ENCODE peak calls at places on chromosomes 1 and 21, in six cellular contexts. One of them, this sample, is unnamed.

GRCh38 chr1:205255941-205256780 is 28.4 kb downstream of the TMCC2 start:
- DNase-seq in tibial nerve: peak; percentile 98
- DNase-seq in SK-N-SH: peak; percentile 90
- DNase-seq in cardiac muscle cell: peak; percentile 93
- DNase-seq in esophagus squamous epithelium: peak; percentile 38
- DNase-seq in small intestine: peak; percentile 89
- DNase-seq in this sample: peak; percentile 63

GRCh38 chr1:57440096-57440495 is 16.2 kb upstream of the DAB1 start:
- DNase-seq in tibial nerve: no peak
- DNase-seq in SK-N-SH: peak; percentile 27
- DNase-seq in cardiac muscle cell: no peak
- DNase-seq in esophagus squamous epithelium: no peak
- DNase-seq in small intestine: no peak
- DNase-seq in this sample: no peak

GRCh38 chr1:57188169-57188568 is 222.4 kb upstream of the C8B start:
- DNase-seq in tibial nerve: no peak
- DNase-seq in SK-N-SH: no peak
- DNase-seq in cardiac muscle cell: no peak
- DNase-seq in esophagus squamous epithelium: no peak
- DNase-seq in small intestine: no peak
- DNase-seq in this sample: no peak

GRCh38 chr1:88595355-88595754 is 88.7 kb upstream of the PKN2 start:
- DNase-seq in tibial nerve: no peak
- DNase-seq in SK-N-SH: no peak
- DNase-seq in cardiac muscle cell: no peak
- DNase-seq in esophagus squamous epithelium: no peak
- DNase-seq in small intestine: peak; percentile 32
- DNase-seq in this sample: no peak

GRCh38 chr1:99707535-99708142 is 58.8 kb downstream of the FRRS1 start:
- DNase-seq in tibial nerve: peak; percentile 95
- DNase-seq in SK-N-SH: peak; percentile 60
- DNase-seq in cardiac muscle cell: peak; percentile 81
- DNase-seq in esophagus squamous epithelium: no peak
- DNase-seq in small intestine: peak; percentile 58
- DNase-seq in this sample: peak; percentile 17

GRCh38 chr1:200221614-200222282 is 188.1 kb downstream of the ZNF281 start:
- DNase-seq in tibial nerve: no peak
- DNase-seq in SK-N-SH: no peak
- DNase-seq in cardiac muscle cell: no peak
- DNase-seq in esophagus squamous epithelium: no peak
- DNase-seq in small intestine: no peak
- DNase-seq in this sample: no peak

GRCh38 chr1:93738075-93738622 is 56.5 kb upstream of the BCAR3 start:
- DNase-seq in tibial nerve: no peak
- DNase-seq in SK-N-SH: no peak
- DNase-seq in cardiac muscle cell: no peak
- DNase-seq in esophagus squamous epithelium: no peak
- DNase-seq in small intestine: no peak
- DNase-seq in this sample: no peak

GRCh38 chr21:33825898-33826297 is 89.7 kb downstream of the ATP5PO start:
- DNase-seq in tibial nerve: peak; percentile 43
- DNase-seq in SK-N-SH: no peak
- DNase-seq in cardiac muscle cell: no peak
- DNase-seq in esophagus squamous epithelium: no peak
- DNase-seq in small intestine: no peak
- DNase-seq in this sample: no peak

GRCh38 chr1:151841141-151841540 is 1.5 kb upstream of the C2CD4D start:
- DNase-seq in tibial nerve: no peak
- DNase-seq in SK-N-SH: no peak
- DNase-seq in cardiac muscle cell: no peak
- DNase-seq in esophagus squamous epithelium: no peak
- DNase-seq in small intestine: no peak
- DNase-seq in this sample: no peak

GRCh38 chr1:4984841-4985240 is 330.4 kb downstream of the AJAP1 start:
- DNase-seq in tibial nerve: no peak
- DNase-seq in SK-N-SH: no peak
- DNase-seq in cardiac muscle cell: no peak
- DNase-seq in esophagus squamous epithelium: no peak
- DNase-seq in small intestine: no peak
- DNase-seq in this sample: no peak

GRCh38 chr1:172497230-172497629 is 35.7 kb upstream of the SUCO start:
- DNase-seq in tibial nerve: no peak
- DNase-seq in SK-N-SH: peak; percentile 32
- DNase-seq in cardiac muscle cell: peak; percentile 74
- DNase-seq in esophagus squamous epithelium: no peak
- DNase-seq in small intestine: no peak
- DNase-seq in this sample: no peak

GRCh38 chr1:24126672-24127023 is 14.7 kb upstream of the MYOM3 start:
- DNase-seq in tibial nerve: no peak
- DNase-seq in SK-N-SH: no peak
- DNase-seq in cardiac muscle cell: no peak
- DNase-seq in esophagus squamous epithelium: no peak
- DNase-seq in small intestine: no peak
- DNase-seq in this sample: no peak

GRCh38 chr1:213661346-213661745 is 326.4 kb upstream of the PROX1 start:
- DNase-seq in tibial nerve: no peak
- DNase-seq in SK-N-SH: no peak
- DNase-seq in cardiac muscle cell: no peak
- DNase-seq in esophagus squamous epithelium: no peak
- DNase-seq in small intestine: no peak
- DNase-seq in this sample: no peak

GRCh38 chr1:204319462-204319861 is 40.3 kb downstream of the PLEKHA6 start:
- DNase-seq in tibial nerve: no peak
- DNase-seq in SK-N-SH: no peak
- DNase-seq in cardiac muscle cell: no peak
- DNase-seq in esophagus squamous epithelium: no peak
- DNase-seq in small intestine: no peak
- DNase-seq in this sample: no peak

GRCh38 chr1:55369474-55369873 is 154.3 kb upstream of the USP24 start:
- DNase-seq in tibial nerve: no peak
- DNase-seq in SK-N-SH: no peak
- DNase-seq in cardiac muscle cell: no peak
- DNase-seq in esophagus squamous epithelium: no peak
- DNase-seq in small intestine: no peak
- DNase-seq in this sample: no peak

GRCh38 chr1:25765910-25766645 is 33.9 kb upstream of the SELENON start:
- DNase-seq in tibial nerve: no peak
- DNase-seq in SK-N-SH: peak; percentile 64
- DNase-seq in cardiac muscle cell: no peak
- DNase-seq in esophagus squamous epithelium: no peak
- DNase-seq in small intestine: no peak
- DNase-seq in this sample: no peak

GRCh38 chr1:89523597-89524368 is 846 bp upstream of the LRRC8B start:
- DNase-seq in tibial nerve: no peak
- DNase-seq in SK-N-SH: peak; percentile 74
- DNase-seq in cardiac muscle cell: no peak
- DNase-seq in esophagus squamous epithelium: no peak
- DNase-seq in small intestine: peak; percentile 70
- DNase-seq in this sample: peak; percentile 31

GRCh38 chr1:56153276-56153675 is 426.1 kb downstream of the PLPP3 start:
- DNase-seq in tibial nerve: no peak
- DNase-seq in SK-N-SH: no peak
- DNase-seq in cardiac muscle cell: no peak
- DNase-seq in esophagus squamous epithelium: no peak
- DNase-seq in small intestine: no peak
- DNase-seq in this sample: no peak

GRCh38 chr1:208808301-208808700 is 564.1 kb upstream of the PLXNA2 start:
- DNase-seq in tibial nerve: no peak
- DNase-seq in SK-N-SH: no peak
- DNase-seq in cardiac muscle cell: no peak
- DNase-seq in esophagus squamous epithelium: no peak
- DNase-seq in small intestine: no peak
- DNase-seq in this sample: no peak

GRCh38 chr1:164763098-164763497 is 204.1 kb downstream of the PBX1 start:
- DNase-seq in tibial nerve: no peak
- DNase-seq in SK-N-SH: no peak
- DNase-seq in cardiac muscle cell: no peak
- DNase-seq in esophagus squamous epithelium: no peak
- DNase-seq in small intestine: no peak
- DNase-seq in this sample: no peak

GRCh38 chr1:164767257-164768044 is 208.5 kb downstream of the PBX1 start:
- DNase-seq in tibial nerve: no peak
- DNase-seq in SK-N-SH: no peak
- DNase-seq in cardiac muscle cell: no peak
- DNase-seq in esophagus squamous epithelium: no peak
- DNase-seq in small intestine: no peak
- DNase-seq in this sample: no peak

GRCh38 chr1:164765993-164766720 is 207.2 kb downstream of the PBX1 start:
- DNase-seq in tibial nerve: no peak
- DNase-seq in SK-N-SH: no peak
- DNase-seq in cardiac muscle cell: no peak
- DNase-seq in esophagus squamous epithelium: no peak
- DNase-seq in small intestine: no peak
- DNase-seq in this sample: no peak

GRCh38 chr1:164765557-164765956 is 206.6 kb downstream of the PBX1 start:
- DNase-seq in tibial nerve: no peak
- DNase-seq in SK-N-SH: no peak
- DNase-seq in cardiac muscle cell: no peak
- DNase-seq in esophagus squamous epithelium: no peak
- DNase-seq in small intestine: no peak
- DNase-seq in this sample: no peak

DNA sequence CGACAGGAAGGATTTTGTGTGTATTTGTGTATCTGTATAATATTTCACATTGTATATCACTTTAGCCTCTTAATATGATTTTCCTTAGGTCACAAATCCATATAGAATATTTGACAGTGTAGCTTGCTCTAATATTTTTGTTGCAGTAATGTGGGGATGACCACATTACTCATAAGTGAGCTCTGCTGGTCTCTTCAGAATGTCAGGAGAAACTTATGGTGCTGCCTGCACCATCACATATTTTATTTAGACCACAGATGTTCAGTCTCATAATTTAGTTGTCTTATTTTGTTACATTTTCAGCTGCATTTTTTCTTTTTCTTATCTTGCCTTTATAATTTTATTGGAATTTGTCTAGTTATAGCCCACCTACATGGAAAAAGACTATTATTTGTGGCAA is 205.3 kb downstream of the PBX1 start:
- DNase-seq in tibial nerve: no peak
- DNase-seq in SK-N-SH: no peak
- DNase-seq in cardiac muscle cell: no peak
- DNase-seq in esophagus squamous epithelium: no peak
- DNase-seq in small intestine: no peak
- DNase-seq in this sample: no peak
- H3K4me1 ChIP-seq in tibial nerve: peaks cover 10% of the 10 kb centered on the region
- H3K4me1 ChIP-seq in SK-N-SH: peaks cover 36% of the 10 kb centered on the region
- H3K4me1 ChIP-seq in cardiac muscle cell: peaks cover 22% of the 10 kb centered on the region
- H3K4me1 ChIP-seq in esophagus squamous epithelium: peaks cover 52% of the 10 kb centered on the region
- H3K4me1 ChIP-seq in small intestine: peaks cover 10% of the 10 kb centered on the region
- H3K4me1 ChIP-seq in this sample: no peaks in the 10 kb centered on the region

DNA sequence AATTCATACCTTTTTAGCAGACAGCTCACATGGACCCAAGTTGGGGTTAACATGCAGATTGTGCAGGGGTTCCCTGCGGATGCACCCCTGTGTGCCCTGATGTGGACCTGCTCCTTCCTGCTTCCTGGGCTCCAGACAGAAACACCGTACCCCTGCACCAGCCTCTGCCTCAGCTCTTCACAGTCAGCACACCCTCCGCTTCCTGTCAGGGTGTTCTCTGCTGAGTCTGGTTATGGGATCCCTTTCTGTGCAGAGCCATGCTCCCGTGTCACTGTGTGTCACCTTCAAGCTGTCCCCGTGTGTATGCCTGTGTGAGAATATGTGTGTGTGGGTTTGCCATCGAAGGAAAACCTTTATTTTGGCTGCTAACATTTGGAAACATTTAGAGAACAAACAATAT is 48.7 kb upstream of the KCNJ15 start:
- DNase-seq in tibial nerve: no peak
- DNase-seq in SK-N-SH: no peak
- DNase-seq in cardiac muscle cell: no peak
- DNase-seq in esophagus squamous epithelium: no peak
- DNase-seq in small intestine: no peak
- DNase-seq in this sample: no peak
- H3K27ac ChIP-seq in tibial nerve: no peak overlapping the region
- H3K27ac ChIP-seq in SK-N-SH: no peak overlapping the region
- H3K27ac ChIP-seq in cardiac muscle cell: no peak overlapping the region
- H3K27ac ChIP-seq in esophagus squamous epithelium: no peak overlapping the region
- H3K27ac ChIP-seq in small intestine: no peak overlapping the region
- H3K27ac ChIP-seq in this sample: no peak overlapping the region

GRCh38 chr1:16927711-16928485 is 6.2 kb downstream of the CROCC start:
- DNase-seq in tibial nerve: no peak
- DNase-seq in SK-N-SH: peak; percentile 52
- DNase-seq in cardiac muscle cell: no peak
- DNase-seq in esophagus squamous epithelium: no peak
- DNase-seq in small intestine: no peak
- DNase-seq in this sample: no peak

GRCh38 chr1:16925635-16926490 is 4.1 kb downstream of the CROCC start:
- DNase-seq in tibial nerve: no peak
- DNase-seq in SK-N-SH: peak; percentile 50
- DNase-seq in cardiac muscle cell: no peak
- DNase-seq in esophagus squamous epithelium: no peak
- DNase-seq in small intestine: no peak
- DNase-seq in this sample: no peak

GRCh38 chr1:16924919-16925477 is 3.3 kb downstream of the CROCC start:
- DNase-seq in tibial nerve: no peak
- DNase-seq in SK-N-SH: peak; percentile 77
- DNase-seq in cardiac muscle cell: no peak
- DNase-seq in esophagus squamous epithelium: no peak
- DNase-seq in small intestine: no peak
- DNase-seq in this sample: no peak

GRCh38 chr1:16927256-16927655 is 5.5 kb downstream of the CROCC start:
- DNase-seq in tibial nerve: no peak
- DNase-seq in SK-N-SH: peak; percentile 37
- DNase-seq in cardiac muscle cell: no peak
- DNase-seq in esophagus squamous epithelium: no peak
- DNase-seq in small intestine: no peak
- DNase-seq in this sample: no peak

GRCh38 chr1:16926491-16927195 is 4.9 kb downstream of the CROCC start:
- DNase-seq in tibial nerve: no peak
- DNase-seq in SK-N-SH: peak; percentile 71
- DNase-seq in cardiac muscle cell: no peak
- DNase-seq in esophagus squamous epithelium: no peak
- DNase-seq in small intestine: no peak
- DNase-seq in this sample: no peak
- H3K4me1 ChIP-seq in tibial nerve: no peaks in the 10 kb centered on the region
- H3K4me1 ChIP-seq in SK-N-SH: peaks cover 2% of the 10 kb centered on the region
- H3K4me1 ChIP-seq in cardiac muscle cell: no peaks in the 10 kb centered on the region
- H3K4me1 ChIP-seq in esophagus squamous epithelium: peaks cover 82% of the 10 kb centered on the region
- H3K4me1 ChIP-seq in small intestine: no peaks in the 10 kb centered on the region
- H3K4me1 ChIP-seq in this sample: peaks cover 9% of the 10 kb centered on the region

DNA sequence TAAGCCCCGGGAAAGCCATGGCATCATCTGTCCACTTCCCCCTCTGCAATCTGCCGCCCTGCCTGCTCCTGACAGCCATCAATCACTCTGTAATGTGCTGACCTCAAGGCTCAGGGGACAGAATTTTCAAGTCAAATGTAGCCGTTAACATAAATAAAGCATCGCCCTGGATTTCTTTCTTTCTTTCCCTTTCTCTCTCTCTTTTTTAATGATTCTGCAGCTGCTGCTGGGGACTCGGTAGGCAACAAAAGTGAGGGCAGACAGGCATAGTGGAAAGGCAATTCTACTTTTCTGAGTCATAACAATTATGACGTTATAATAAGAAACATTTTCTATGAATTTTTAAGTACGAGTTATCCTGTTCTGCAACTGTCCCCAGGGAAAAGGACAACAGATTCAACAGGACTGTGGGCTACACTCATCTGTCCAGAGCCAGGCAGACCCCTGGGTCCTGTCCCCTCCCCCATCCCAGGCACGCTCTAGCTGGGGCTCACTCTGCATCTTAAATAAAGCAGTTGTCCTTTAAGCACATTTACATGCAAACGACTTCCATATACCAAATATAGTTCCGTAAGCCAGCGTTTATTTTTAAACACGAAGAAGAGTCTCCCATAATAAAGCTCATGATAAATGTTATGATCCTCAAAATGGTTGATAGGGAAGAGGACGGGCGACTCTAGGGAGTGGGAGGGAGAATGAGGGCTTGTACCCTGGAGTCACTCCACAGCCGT is 78.6 kb downstream of the SSBP3 start:
- DNase-seq in tibial nerve: no peak
- DNase-seq in SK-N-SH: peak; percentile 64
- DNase-seq in cardiac muscle cell: no peak
- DNase-seq in esophagus squamous epithelium: no peak
- DNase-seq in small intestine: no peak
- DNase-seq in this sample: no peak
- H3K27ac ChIP-seq in tibial nerve: no peak overlapping the region
- H3K27ac ChIP-seq in SK-N-SH: peak overlapping the region; percentile 96
- H3K27ac ChIP-seq in cardiac muscle cell: peak overlapping the region; percentile 44
- H3K27ac ChIP-seq in esophagus squamous epithelium: peak overlapping the region; percentile 86
- H3K27ac ChIP-seq in small intestine: peak overlapping the region; percentile 79
- H3K27ac ChIP-seq in this sample: no peak overlapping the region